ENCODE peak calls at places on chromosomes 1 and 21, in six cellular contexts. B is fibroblast of lung, E is Kasumi-1, S is NCI-H748 treated with DMSO at 0.1 percent for 48 hours, P is NCI-H345, O is dorsolateral prefrontal cortex. Z is an unnamed sample.

GRCh38 chr1:61980561-61980960 is 214.1 kb upstream of the L1TD1 start:
- DNase-seq in B (peak), E (no peak), S (no peak), P (no peak), O (peak), Z (no peak)

GRCh38 chr1:180988221-180988826 is 34.3 kb downstream of the STX6 start:
- DNase-seq in B (no peak), E (no peak), S (no peak), P (peak), O (peak), Z (no peak)

GRCh38 chr1:53316742-53317650 is 10.9 kb downstream of the LRP8 start:
- DNase-seq in B (no peak), E (no peak), S (no peak), P (no peak), O (peak), Z (no peak)

GRCh38 chr21:28485301-28486022 is 507.2 kb downstream of the LTN1 start:
- DNase-seq in B (peak), E (no peak), S (no peak), P (no peak), O (no peak), Z (no peak)

GRCh38 chr21:45539796-45540600 is 2.2 kb downstream of the SLC19A1 start:
- DNase-seq in B (no peak), E (no peak), S (no peak), P (no peak), O (no peak), Z (no peak)

GRCh38 chr1:197302775-197303174 is 34.7 kb downstream of the CRB1 start:
- DNase-seq in B (no peak), E (no peak), S (no peak), P (no peak), O (no peak), Z (no peak)

GRCh38 chr1:87953732-87954344 is 625.2 kb downstream of the LMO4 start:
- DNase-seq in B (peak), E (peak), S (peak), P (peak), O (no peak), Z (peak)

GRCh38 chr1:228006034-228006792 is 585 bp upstream of the WNT3A start:
- DNase-seq in B (no peak), E (no peak), S (no peak), P (no peak), O (no peak), Z (no peak)

GRCh38 chr1:235015291-235015990 is 113.2 kb downstream of the TOMM20 start:
- DNase-seq in B (no peak), E (no peak), S (no peak), P (no peak), O (no peak), Z (peak)

GRCh38 chr1:116207126-116207735 is 96.0 kb downstream of the MAB21L3 start:
- DNase-seq in B (no peak), E (no peak), S (no peak), P (no peak), O (no peak), Z (no peak)

GRCh38 chr1:159979257-159979656 is 25.2 kb upstream of the SLAMF9 start:
- DNase-seq in B (peak), E (no peak), S (no peak), P (no peak), O (no peak), Z (no peak)

GRCh38 chr1:2591581-2592261 is 5.1 kb downstream of the PRXL2B start:
- DNase-seq in B (no peak), E (no peak), S (no peak), P (no peak), O (no peak), Z (no peak)

GRCh38 chr1:54721719-54722118 is 6.1 kb downstream of the TTC4 start:
- DNase-seq in B (no peak), E (no peak), S (no peak), P (no peak), O (no peak), Z (no peak)

GRCh38 chr21:45011911-45012660 is 62.3 kb upstream of the ADARB1 start:
- DNase-seq in B (peak), E (no peak), S (no peak), P (no peak), O (no peak), Z (no peak)

GRCh38 chr1:118302145-118302544 is 117.1 kb upstream of the SPAG17 start:
- DNase-seq in B (no peak), E (no peak), S (no peak), P (no peak), O (no peak), Z (no peak)

GRCh38 chr1:201748331-201748730 is 80.6 kb upstream of the IPO9 start:
- DNase-seq in B (peak), E (no peak), S (no peak), P (no peak), O (no peak), Z (no peak)

GRCh38 chr1:235253219-235253640 is 74.7 kb downstream of the ARID4B start:
- DNase-seq in B (peak), E (peak), S (peak), P (peak), O (peak), Z (peak)

GRCh38 chr21:37461494-37461893 is 94.9 kb downstream of the DYRK1A start:
- DNase-seq in B (peak), E (no peak), S (no peak), P (no peak), O (no peak), Z (peak)

GRCh38 chr1:65069186-65069585 is 78.8 kb upstream of the AK4 start:
- DNase-seq in B (no peak), E (peak), S (no peak), P (no peak), O (no peak), Z (no peak)

GRCh38 chr1:168083456-168084325 is 53.0 kb downstream of the GPR161 start:
- DNase-seq in B (no peak), E (no peak), S (no peak), P (no peak), O (no peak), Z (peak)

GRCh38 chr1:153612111-153612754 is 704 bp downstream of the S100A16 start:
- DNase-seq in B (no peak), E (no peak), S (no peak), P (no peak), O (no peak), Z (no peak)